ENCODE peak calls at places on chromosomes 7 and 10, in ten cellular contexts. R, F, C, U, O, I, V, P, L and D are unnamed samples. For H3K36me3, the result is how much of the 10 kb centered on the place peaks cover.

GRCh38 chr7:155003215-155003999 is 483 bp upstream of the PAXIP1 start:
- DNase-seq in O (peak), P (peak), I (peak), R (peak), F (peak), V (peak), L (peak), C (peak), U (no peak), D (peak)

GRCh38 chr10:92727550-92727949 is 37.8 kb downstream of the HHEX start:
- DNase-seq in F (no peak), U (no peak), C (no peak), R (no peak), O (no peak), I (no peak), P (no peak), L (no peak), V (no peak), D (no peak)

GRCh38 chr7:78134748-78135147 is 336.2 kb downstream of the PHTF2 start:
- DNase-seq in F (no peak), V (no peak), P (no peak), R (no peak), I (no peak), C (no peak), L (no peak), O (no peak), U (no peak), D (no peak)

GRCh38 chr7:8396294-8396693 is 37.1 kb upstream of the NXPH1 start:
- DNase-seq in I (no peak), U (no peak), P (no peak), V (no peak), C (no peak), R (no peak), L (no peak), F (no peak), O (no peak), D (no peak)

GRCh38 chr10:86372785-86373239 is 6.2 kb upstream of the GRID1 start:
- DNase-seq in O (no peak), V (no peak), U (no peak), C (peak), F (peak), R (no peak), I (no peak), L (no peak), P (peak), D (peak)

GRCh38 chr10:103852189-103852711 is 3.1 kb downstream of the SH3PXD2A start:
- DNase-seq in L (no peak), F (no peak), U (no peak), I (peak), V (peak), O (peak), R (no peak), C (no peak), P (no peak), D (no peak)

GRCh38 chr10:24992512-24993133 is 23.3 kb downstream of the ENKUR start:
- DNase-seq in R (no peak), I (no peak), C (no peak), U (no peak), L (no peak), V (no peak), P (no peak), O (no peak), F (no peak), D (no peak)

GRCh38 chr10:3018247-3018646 is 49.1 kb upstream of the PFKP start:
- DNase-seq in L (no peak), U (no peak), O (no peak), C (no peak), I (no peak), R (no peak), F (no peak), V (no peak), P (no peak), D (no peak)

GRCh38 chr7:100867796-100868485 is 754 bp downstream of the TRIP6 start:
- DNase-seq in U (no peak), L (no peak), I (no peak), R (no peak), F (no peak), V (no peak), C (peak), O (no peak), P (no peak), D (peak)

GRCh38 chr10:3048114-3049019 is 19.0 kb upstream of the PFKP start:
- DNase-seq in V (no peak), F (no peak), L (no peak), O (no peak), U (no peak), I (no peak), C (no peak), R (no peak), P (no peak), D (peak)

GRCh38 chr7:71659622-71660021 is 527.7 kb downstream of the GALNT17 start:
- DNase-seq in R (no peak), V (no peak), U (no peak), I (no peak), P (no peak), O (peak), L (no peak), C (no peak), F (no peak), D (no peak)

GRCh38 chr10:91545817-91546216 is 87.1 kb downstream of the PPP1R3C start:
- DNase-seq in I (no peak), V (no peak), L (no peak), P (no peak), C (no peak), F (no peak), R (no peak), O (no peak), U (no peak), D (no peak)

GRCh38 chr7:14184292-14184864 is 194.9 kb upstream of the ETV1 start:
- DNase-seq in V (peak), C (no peak), U (no peak), F (no peak), P (no peak), L (no peak), O (no peak), R (no peak), I (no peak), D (no peak)

GRCh38 chr7:1409555-1409954 is 49.7 kb downstream of the MICALL2 start:
- DNase-seq in F (no peak), L (no peak), I (no peak), R (no peak), U (no peak), O (no peak), V (no peak), P (no peak), C (no peak), D (no peak)

DNA sequence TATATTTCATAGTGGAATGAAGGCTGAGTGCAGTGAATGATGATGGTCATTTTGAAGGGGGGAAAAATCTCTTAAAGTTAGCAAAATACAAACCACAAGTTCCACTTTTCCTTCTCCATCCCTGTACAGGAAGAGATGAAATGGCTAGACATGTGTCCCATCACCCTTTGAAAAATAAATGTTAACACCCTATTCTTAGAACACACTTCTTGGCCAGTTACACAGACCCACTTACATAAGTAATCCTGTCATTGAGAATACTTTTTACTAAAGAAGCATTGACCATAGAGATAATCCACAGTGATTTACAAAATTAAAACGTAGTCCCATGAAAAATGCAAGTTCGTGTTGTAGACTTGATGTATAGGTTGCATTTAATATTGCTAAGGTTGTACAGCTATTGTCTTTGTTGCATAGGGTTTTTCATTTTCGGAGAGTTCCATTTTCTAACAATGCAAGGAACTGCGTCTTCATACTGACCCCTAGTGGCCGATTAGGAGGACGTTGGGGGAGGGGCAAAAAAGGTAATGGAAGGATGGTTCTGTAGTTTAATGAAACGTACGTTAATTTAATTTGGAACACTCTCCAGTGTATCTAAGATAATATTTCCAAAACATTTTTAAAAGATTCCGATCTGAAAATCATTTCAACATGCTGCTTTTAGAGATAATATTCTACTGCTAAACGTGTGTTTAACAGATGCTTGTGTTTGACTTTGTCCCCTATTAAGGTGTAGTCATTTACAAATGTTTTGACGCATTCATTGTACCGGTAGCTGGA is 60.9 kb downstream of the ARMC3 start:
- DNase-seq in U (no peak), R (peak), O (peak), C (peak), L (peak), V (peak), F (peak), I (peak), P (peak), D (peak)
- TF ChIP-seq POLR2A in U (no peak), R (no peak), O (no peak), C (no peak), L (no peak), V (no peak), F (no peak), I (no peak), P (no peak), D (no peak)

DNA sequence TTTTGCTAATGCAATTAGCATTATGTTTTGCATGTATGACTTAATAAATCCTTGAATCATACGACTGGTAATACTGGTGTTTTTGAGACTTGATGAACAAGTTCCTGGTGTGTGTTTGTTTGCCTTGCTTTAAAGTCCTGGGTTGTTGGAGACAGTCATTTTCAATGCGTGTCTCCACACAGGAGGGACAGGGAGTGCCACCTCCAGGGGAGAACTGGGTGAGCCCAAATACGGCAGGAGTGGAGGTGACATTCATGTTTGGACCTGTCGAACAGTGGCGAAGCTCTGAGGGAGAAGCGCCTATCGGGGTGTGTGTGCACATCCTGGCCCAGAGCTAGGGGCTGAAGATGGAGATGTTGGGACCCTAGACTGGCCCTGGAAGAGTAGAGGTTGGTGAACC is 43.8 kb downstream of the DAGLB start:
- DNase-seq in V (no peak), F (no peak), R (no peak), L (peak), O (no peak), U (no peak), C (no peak), P (no peak), I (no peak), D (no peak)
- H3K27ac ChIP-seq in V (no peak), F (no peak), R (no peak), L (peak), O (no peak), U (no peak), C (no peak), P (no peak), I (no peak), D (no peak)

GRCh38 chr7:45073031-45073842 is 15.5 kb downstream of the NACAD start:
- DNase-seq in F (no peak), U (no peak), L (no peak), P (no peak), V (no peak), O (no peak), I (no peak), C (no peak), R (no peak), D (no peak)

GRCh38 chr7:45074738-45075644 is 13.8 kb downstream of the NACAD start:
- DNase-seq in P (no peak), F (no peak), V (no peak), O (no peak), C (no peak), I (no peak), L (no peak), U (no peak), R (no peak), D (no peak)

GRCh38 chr7:45075871-45076796 is 12.6 kb downstream of the NACAD start:
- DNase-seq in P (no peak), R (no peak), C (no peak), O (peak), V (no peak), U (no peak), I (no peak), L (no peak), F (no peak), D (no peak)

GRCh38 chr7:45072131-45073030 is 16.4 kb downstream of the NACAD start:
- DNase-seq in U (no peak), P (no peak), C (no peak), I (no peak), V (no peak), R (no peak), F (no peak), O (no peak), L (no peak), D (no peak)

GRCh38 chr7:45073843-45074737 is 14.7 kb downstream of the NACAD start:
- DNase-seq in O (peak), V (no peak), L (peak), U (no peak), R (no peak), C (no peak), P (no peak), F (no peak), I (peak), D (no peak)
- H3K36me3 ChIP-seq in O (half or more), V (under half), L (under half), U (half or more), R (under half), C (under half), P (half or more), F (under half), I (under half), D (under half)

GRCh38 chr10:59907537-59907917 is 1.2 kb upstream of the CCDC6 start:
- DNase-seq in C (no peak), L (no peak), V (no peak), P (no peak), O (no peak), I (no peak), R (no peak), U (no peak), F (no peak), D (no peak)

GRCh38 chr10:59905735-59906416 is 480 bp downstream of the CCDC6 start:
- DNase-seq in R (peak), P (peak), C (no peak), U (no peak), F (no peak), V (peak), O (peak), L (no peak), I (no peak), D (no peak)

GRCh38 chr10:59905066-59905734 is 1.2 kb downstream of the CCDC6 start:
- DNase-seq in O (peak), P (peak), I (peak), C (peak), L (peak), F (no peak), R (peak), V (peak), U (no peak), D (peak)

GRCh38 chr10:59907918-59908807 is 1.8 kb upstream of the CCDC6 start:
- DNase-seq in P (peak), L (peak), F (peak), O (peak), R (peak), C (peak), V (peak), I (peak), U (no peak), D (peak)

GRCh38 chr10:59906417-59907202 is at the start of gene CCDC6:
- DNase-seq in R (peak), P (peak), V (peak), L (peak), O (peak), I (peak), F (peak), C (peak), U (peak), D (peak)
- TF ChIP-seq POLR2A in R (peak), P (peak), V (peak), L (peak), O (no peak), I (peak), F (peak), C (peak), U (peak), D (peak)

GRCh38 chr10:132537713-132538020 is at the start of gene INPP5A:
- DNase-seq in L (no peak), V (no peak), U (no peak), F (no peak), I (no peak), P (no peak), O (no peak), C (no peak), R (no peak), D (no peak)
- H3K27ac ChIP-seq in L (peak), V (peak), U (peak), F (peak), I (peak), P (peak), O (peak), C (peak), R (peak), D (peak)

GRCh38 chr7:52909935-52910334 is 125.5 kb upstream of the POM121L12 start:
- DNase-seq in I (no peak), F (no peak), O (no peak), R (no peak), C (no peak), U (no peak), L (no peak), V (no peak), P (no peak), D (no peak)
- H3K36me3 ChIP-seq in I (under half), F (under half), O (under half), R (under half), C (under half), U (under half), L (under half), V (under half), P (under half), D (under half)